ENCODE peak calls at places on chromosomes 5 and 9, in six cellular contexts. G is stomach, E is uterus, B is A549, S is erythroblast, X is suprapubic skin. N is an unnamed sample.

GRCh38 chr5:57889558-57889957 is 406.9 kb upstream of the ACTBL2 start:
- DNase-seq in G (no peak), E (no peak), B (peak), S (no peak), X (no peak), N (peak)

GRCh38 chr9:92290785-92291429 is 2.6 kb downstream of the IARS1 start:
- DNase-seq in G (no peak), E (no peak), B (no peak), S (no peak), X (no peak), N (no peak)

GRCh38 chr5:78628260-78629024 is 20.1 kb downstream of the LHFPL2 start:
- DNase-seq in G (no peak), E (no peak), B (no peak), S (no peak), X (no peak), N (no peak)

GRCh38 chr9:133420392-133420827 is 1.8 kb upstream of the ADAMTS13 start:
- DNase-seq in G (no peak), E (no peak), B (no peak), S (peak), X (no peak), N (no peak)

GRCh38 chr5:143691278-143692236 is 120.4 kb upstream of the HMHB1 start:
- DNase-seq in G (no peak), E (no peak), B (no peak), S (no peak), X (no peak), N (no peak)

GRCh38 chr9:114745108-114745848 is 60.6 kb downstream of the TNFSF15 start:
- DNase-seq in G (no peak), E (no peak), B (no peak), S (no peak), X (no peak), N (no peak)

GRCh38 chr9:652896-653295 is 188.6 kb upstream of the DMRT1 start:
- DNase-seq in G (no peak), E (no peak), B (no peak), S (no peak), X (no peak), N (no peak)

GRCh38 chr5:530001-530400 is 5.8 kb upstream of the SLC9A3 start:
- DNase-seq in G (no peak), E (no peak), B (no peak), S (no peak), X (no peak), N (no peak)

GRCh38 chr5:135241536-135241935 is 157.5 kb downstream of the MACROH2A1 start:
- DNase-seq in G (no peak), E (peak), B (no peak), S (no peak), X (peak), N (no peak)

GRCh38 chr5:72634444-72634843 is 127.2 kb upstream of the ZNF366 start:
- DNase-seq in G (no peak), E (no peak), B (no peak), S (no peak), X (no peak), N (no peak)

GRCh38 chr9:136325354-136325753 is 2.0 kb upstream of the GPSM1 start:
- DNase-seq in G (no peak), E (no peak), B (no peak), S (no peak), X (no peak), N (no peak)

GRCh38 chr5:1882337-1883119 is at the start of gene IRX4:
- DNase-seq in G (no peak), E (no peak), B (peak), S (no peak), X (no peak), N (no peak)

GRCh38 chr5:144585716-144586115 is 415.0 kb downstream of the KCTD16 start:
- DNase-seq in G (no peak), E (no peak), B (no peak), S (no peak), X (no peak), N (no peak)

GRCh38 chr9:70402213-70402612 is 12.2 kb downstream of the KLF9 start:
- DNase-seq in G (no peak), E (no peak), B (no peak), S (no peak), X (no peak), N (no peak)

GRCh38 chr9:28648723-28649122 is 1075.4 kb upstream of the C9orf72 start:
- DNase-seq in G (no peak), E (no peak), B (no peak), S (peak), X (no peak), N (no peak)

GRCh38 chr5:103466494-103466893 is 96.1 kb downstream of the NUDT12 start:
- DNase-seq in G (no peak), E (no peak), B (no peak), S (no peak), X (no peak), N (no peak)

GRCh38 chr9:109249615-109250014 is 71.2 kb downstream of the EPB41L4B start:
- DNase-seq in G (no peak), E (no peak), B (no peak), S (no peak), X (no peak), N (no peak)

GRCh38 chr5:140293091-140293996 is 9.6 kb downstream of the PFDN1 start:
- DNase-seq in G (no peak), E (no peak), B (no peak), S (no peak), X (no peak), N (no peak)

GRCh38 chr5:96321371-96321770 is 111.7 kb downstream of the PCSK1 start:
- DNase-seq in G (no peak), E (no peak), B (no peak), S (no peak), X (no peak), N (no peak)

GRCh38 chr9:77092536-77092935 is 73.1 kb downstream of the FOXB2 start:
- DNase-seq in G (no peak), E (no peak), B (no peak), S (no peak), X (no peak), N (no peak)

GRCh38 chr5:102718819-102719218 is 36.3 kb upstream of the PAM start:
- DNase-seq in G (no peak), E (no peak), B (no peak), S (no peak), X (no peak), N (no peak)

GRCh38 chr5:103469288-103470065 is 93.1 kb downstream of the NUDT12 start:
- DNase-seq in G (no peak), E (no peak), B (no peak), S (no peak), X (no peak), N (no peak)

GRCh38 chr9:91255327-91255726 is 106.4 kb downstream of the AUH start:
- DNase-seq in G (no peak), E (no peak), B (no peak), S (no peak), X (no peak), N (no peak)

GRCh38 chr9:91256235-91256634 is 105.5 kb downstream of the AUH start:
- DNase-seq in G (no peak), E (no peak), B (no peak), S (no peak), X (no peak), N (no peak)

GRCh38 chr9:91258448-91258847 is 103.3 kb downstream of the AUH start:
- DNase-seq in G (no peak), E (no peak), B (no peak), S (no peak), X (no peak), N (no peak)

GRCh38 chr9:91261417-91261816 is 100.3 kb downstream of the AUH start:
- DNase-seq in G (no peak), E (no peak), B (no peak), S (no peak), X (no peak), N (no peak)

GRCh38 chr9:91259162-91259561 is 102.6 kb downstream of the AUH start:
- DNase-seq in G (no peak), E (no peak), B (no peak), S (no peak), X (no peak), N (no peak)
- TF ChIP-seq POLR2A in G (no peak), E (no peak), B (no peak), S (no peak), X (no peak), N (no peak)

DNA sequence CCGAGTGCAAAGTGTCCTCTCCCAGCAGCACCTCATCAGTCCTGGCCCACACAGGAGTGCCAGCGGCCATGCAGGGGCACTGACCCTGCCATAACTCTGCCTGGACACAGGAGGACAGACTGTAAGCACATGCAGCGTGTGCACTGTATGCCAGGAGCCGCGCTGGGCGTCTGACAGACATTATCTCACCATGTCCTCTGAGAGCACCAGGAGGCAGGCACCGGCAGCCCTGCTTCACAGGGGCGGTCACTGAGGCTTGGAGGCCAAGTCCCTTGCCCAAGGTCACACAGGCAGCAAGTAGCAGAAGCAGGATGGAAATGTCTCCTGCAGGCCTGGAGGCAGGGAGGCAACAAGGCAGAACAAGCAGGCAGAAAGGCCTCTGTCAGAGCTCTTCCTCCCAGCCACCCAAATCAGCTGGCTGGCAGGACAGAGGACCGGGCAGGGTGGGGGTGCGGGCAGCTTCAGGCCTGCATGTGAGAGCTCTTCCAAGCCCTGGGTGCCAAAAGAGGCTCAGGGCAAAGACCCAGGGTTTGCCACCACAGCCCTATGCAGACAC is 8.4 kb downstream of the EEIG1 start:
- DNase-seq in G (no peak), E (no peak), B (no peak), S (no peak), X (no peak), N (no peak)
- TF ChIP-seq POLR2A in G (no peak), E (no peak), B (no peak), S (no peak), X (no peak), N (no peak)

DNA sequence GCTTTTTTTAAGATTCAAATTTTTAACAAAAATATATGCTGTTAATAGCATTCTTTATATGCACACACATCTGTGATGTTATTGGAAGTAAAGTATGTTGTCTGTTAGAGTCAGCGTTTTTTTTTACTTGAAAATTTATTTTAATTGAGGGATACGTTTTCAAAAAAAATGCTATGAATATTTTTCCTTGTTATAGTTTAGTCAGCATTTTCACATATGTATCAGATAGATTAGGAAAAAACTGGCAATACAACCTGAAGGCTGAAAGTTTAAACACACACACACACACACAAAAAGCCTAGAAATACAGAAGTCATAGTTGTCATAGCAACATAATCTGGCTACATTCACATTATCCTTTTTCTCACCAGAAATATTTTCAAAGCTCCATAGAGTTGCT is 116.7 kb downstream of the CDH12 start:
- DNase-seq in G (no peak), E (no peak), B (no peak), S (no peak), X (no peak), N (no peak)
- TF ChIP-seq POLR2A in G (no peak), E (no peak), B (no peak), S (no peak), X (no peak), N (no peak)

GRCh38 chr5:149457393-149457763 is 78.3 kb upstream of the IL17B start:
- DNase-seq in G (no peak), E (no peak), B (no peak), S (no peak), X (no peak), N (no peak)

GRCh38 chr5:149452665-149453617 is 73.8 kb upstream of the IL17B start:
- DNase-seq in G (no peak), E (peak), B (no peak), S (no peak), X (no peak), N (peak)

GRCh38 chr5:149453618-149454415 is 74.7 kb upstream of the IL17B start:
- DNase-seq in G (no peak), E (no peak), B (no peak), S (no peak), X (no peak), N (no peak)

GRCh38 chr5:149456597-149457392 is 77.7 kb upstream of the IL17B start:
- DNase-seq in G (no peak), E (no peak), B (no peak), S (peak), X (no peak), N (no peak)

DNA sequence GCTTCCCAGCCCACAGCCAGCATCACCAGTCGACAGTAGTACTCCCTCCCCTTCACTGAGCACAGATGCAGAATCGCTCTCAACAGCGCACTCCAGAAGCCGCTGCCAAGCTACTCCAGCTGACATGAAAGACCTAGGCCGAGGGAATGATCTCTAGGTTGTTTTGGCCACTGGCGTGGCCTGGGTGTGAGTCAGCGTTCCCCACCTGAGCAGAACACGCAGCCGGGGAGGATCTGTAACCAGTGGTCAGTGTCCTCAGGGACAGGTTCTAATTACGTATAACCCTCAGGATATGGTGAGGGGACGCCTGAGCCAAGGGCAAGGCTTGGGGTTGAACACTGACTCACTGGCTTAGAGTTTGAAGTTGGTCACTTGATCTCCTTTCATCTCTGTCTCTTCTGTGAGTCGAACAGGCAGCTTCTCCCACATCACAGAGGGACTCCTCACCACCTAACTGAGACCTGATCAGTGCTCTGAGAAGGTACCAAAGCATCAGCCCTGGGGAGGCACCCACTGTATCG is 76.9 kb upstream of the IL17B start:
- DNase-seq in G (no peak), E (peak), B (no peak), S (peak), X (no peak), N (peak)
- TF ChIP-seq POLR2A in G (no peak), E (no peak), B (no peak), S (no peak), X (no peak), N (no peak)

GRCh38 chr9:121095057-121095456 is 20.3 kb downstream of the CNTRL start:
- DNase-seq in G (no peak), E (no peak), B (no peak), S (no peak), X (no peak), N (no peak)
- TF ChIP-seq POLR2A in G (no peak), E (no peak), B (no peak), S (no peak), X (no peak), N (no peak)